ENCODE peak calls at places on chromosome 16, in eight cellular contexts. Q is right lobe of liver; N is mesendoderm; J is IMR-90; B is OCI-LY7; M is CD4-positive, alpha-beta memory T cell; O is fibroblast of lung; S is H9. A is an unnamed sample.
A peak's percentile ranks its signal among the peaks of the same experiment; 100 is the strongest.

GRCh38 chr16:86491643-86492030 is 18.7 kb upstream of the FOXF1 start:
- DNase-seq in M (no peak), B (no peak), O (no peak), Q (no peak), S (no peak), J (no peak), N (no peak), A (no peak)

GRCh38 chr16:23496826-23497542 is 13.3 kb downstream of the GGA2 start:
- DNase-seq in J (peak; percentile 21), M (no peak), Q (peak; percentile 50), B (no peak), O (no peak), N (no peak), S (no peak), A (no peak)

GRCh38 chr16:9072806-9073341 is 18.6 kb upstream of the HAPSTR1 start:
- DNase-seq in B (peak; percentile 71), N (peak; percentile 35), S (no peak), M (no peak), Q (no peak), O (peak; percentile 95), J (peak; percentile 96), A (no peak)

GRCh38 chr16:56910654-56911539 is 21.0 kb upstream of the HERPUD1 start:
- DNase-seq in N (peak; percentile 57), S (no peak), J (peak; percentile 93), O (peak; percentile 97), Q (no peak), M (no peak), B (peak; percentile 63), A (no peak)

GRCh38 chr16:88519240-88519639 is 51.0 kb upstream of the ZC3H18 start:
- DNase-seq in O (no peak), S (no peak), B (no peak), Q (no peak), M (no peak), N (no peak), J (no peak), A (no peak)

GRCh38 chr16:4298761-4299522 is 16.9 kb upstream of the GLIS2 start:
- DNase-seq in N (peak; percentile 97), J (peak; percentile 94), O (peak; percentile 97), M (no peak), S (peak; percentile 90), B (no peak), Q (no peak), A (no peak)

GRCh38 chr16:89410794-89411309 is 79.5 kb downstream of the ANKRD11 start:
- DNase-seq in N (no peak), M (peak; percentile 28), S (no peak), J (peak; percentile 86), Q (peak; percentile 93), B (no peak), O (peak; percentile 89), A (no peak)

GRCh38 chr16:4034963-4035362 is 81.3 kb downstream of the ADCY9 start:
- DNase-seq in S (no peak), N (no peak), B (no peak), J (no peak), O (no peak), Q (no peak), M (no peak), A (no peak)

GRCh38 chr16:76669288-76669687 is 392.1 kb downstream of the CNTNAP4 start:
- DNase-seq in J (no peak), N (no peak), Q (no peak), O (no peak), B (no peak), S (no peak), M (no peak), A (no peak)

GRCh38 chr16:31404353-31405064 is 11.4 kb downstream of the ITGAD start:
- DNase-seq in O (peak; percentile 4), N (no peak), Q (no peak), J (no peak), B (no peak), S (no peak), M (no peak), A (no peak)

GRCh38 chr16:51243836-51244483 is 92.9 kb upstream of the SALL1 start:
- DNase-seq in S (no peak), B (no peak), N (peak; percentile 32), M (no peak), J (peak; percentile 16), O (peak; percentile 56), Q (peak; percentile 61), A (no peak)

GRCh38 chr16:57748596-57748995 is 13.0 kb downstream of the KATNB1 start:
- DNase-seq in O (no peak), Q (no peak), S (peak; percentile 18), B (no peak), M (no peak), J (no peak), N (no peak), A (no peak)

GRCh38 chr16:83802135-83802534 is 5.6 kb upstream of the HSBP1 start:
- DNase-seq in B (no peak), Q (no peak), J (peak; percentile 81), O (peak; percentile 67), N (peak; percentile 84), S (no peak), M (peak; percentile 32), A (no peak)

GRCh38 chr16:7513429-7513828 is 180.8 kb downstream of the RBFOX1 start:
- DNase-seq in M (no peak), B (peak; percentile 25), N (peak; percentile 68), Q (no peak), J (no peak), S (peak; percentile 42), O (no peak), A (no peak)

GRCh38 chr16:252366-253337 is 18.0 kb downstream of the FAM234A start:
- DNase-seq in B (no peak), S (no peak), O (no peak), M (peak; percentile 32), N (no peak), Q (no peak), J (no peak), A (no peak)

GRCh38 chr16:17801024-17801423 is 330.3 kb upstream of the XYLT1 start:
- DNase-seq in B (no peak), N (no peak), J (peak; percentile 37), O (peak; percentile 82), S (no peak), Q (no peak), M (no peak), A (no peak)

GRCh38 chr16:9008335-9009260 is 44.9 kb upstream of the USP7 start:
- DNase-seq in N (peak; percentile 86), J (peak; percentile 56), O (peak; percentile 57), S (peak; percentile 89), Q (peak; percentile 80), M (peak; percentile 51), B (peak; percentile 68), A (peak; percentile 69)

GRCh38 chr16:47045023-47045422 is 71.5 kb upstream of the DNAJA2 start:
- DNase-seq in S (no peak), J (no peak), N (no peak), M (no peak), Q (no peak), O (peak; percentile 33), B (no peak), A (no peak)

GRCh38 chr16:74725641-74726040 is 25.0 kb upstream of the MLKL start:
- DNase-seq in J (no peak), O (no peak), Q (no peak), B (no peak), N (no peak), M (no peak), S (no peak), A (no peak)

GRCh38 chr16:74320707-74321106 is 24.1 kb downstream of the PSMD7 start:
- DNase-seq in O (no peak), S (no peak), Q (no peak), M (no peak), N (no peak), J (no peak), B (no peak), A (no peak)

GRCh38 chr16:74501484-74502479 is 80.5 kb upstream of the CLEC18B start:
- DNase-seq in J (no peak), B (no peak), Q (no peak), O (peak; percentile 31), N (no peak), S (no peak), M (no peak), A (no peak)

GRCh38 chr16:47129755-47130435 is 13.8 kb downstream of the NETO2 start:
- DNase-seq in M (no peak), O (no peak), J (no peak), Q (no peak), N (peak; percentile 24), S (no peak), B (no peak), A (no peak)

GRCh38 chr16:56617212-56618085 is 8.1 kb upstream of the MT1E start:
- DNase-seq in O (peak; percentile 73), N (no peak), Q (peak; percentile 95), S (peak; percentile 76), J (peak; percentile 57), M (peak; percentile 46), B (no peak), A (no peak)

GRCh38 chr16:51150159-51150893 is 744 bp downstream of the SALL1 start:
- DNase-seq in J (no peak), B (no peak), O (peak; percentile 33), M (no peak), N (no peak), Q (no peak), S (no peak), A (no peak)

GRCh38 chr16:23014592-23014991 is 134.7 kb downstream of the USP31 start:
- DNase-seq in M (no peak), B (no peak), J (peak; percentile 2), S (no peak), N (peak; percentile 7), O (no peak), Q (no peak), A (no peak)

GRCh38 chr16:1674751-1675664 is 3.1 kb upstream of the JPT2 start:
- DNase-seq in M (no peak), N (peak; percentile 55), O (peak; percentile 87), Q (no peak), J (peak; percentile 79), S (no peak), B (no peak), A (no peak)
- H3K27ac ChIP-seq in M (no peak overlapping the region), N (no peak overlapping the region), O (no peak overlapping the region), Q (no peak overlapping the region), J (peak overlapping the region; percentile 26), S (no peak overlapping the region), B (no peak overlapping the region), A (no peak overlapping the region)

DNA sequence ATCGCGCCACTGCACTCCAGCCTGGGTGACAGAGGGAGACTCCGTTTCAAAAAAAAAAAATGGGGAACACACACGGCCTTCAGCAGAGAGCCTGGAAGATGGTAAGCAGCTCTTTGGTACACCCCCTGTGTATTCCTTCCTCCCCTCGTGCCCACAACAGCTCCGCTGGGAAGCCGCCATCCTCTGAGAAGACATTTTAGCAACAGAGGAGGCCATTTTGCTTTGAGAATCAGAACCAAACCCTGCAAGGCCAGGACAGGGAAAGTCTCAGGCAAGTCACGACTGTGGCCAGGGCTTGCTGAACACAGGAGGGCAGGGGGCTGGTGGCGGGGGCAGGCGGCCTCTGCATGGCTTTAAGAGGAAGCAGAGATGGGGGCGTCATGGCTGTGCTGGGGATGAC is 45.7 kb downstream of the SOCS1 start:
- DNase-seq in B (no peak), N (no peak), J (no peak), M (no peak), O (no peak), S (no peak), Q (no peak), A (no peak)
- H3K4me1 ChIP-seq in B (peaks cover 7% of the 10 kb centered on the region), N (peaks cover 2% of the 10 kb centered on the region), J (peaks cover 7% of the 10 kb centered on the region), M (peaks cover 13% of the 10 kb centered on the region), O (peaks cover 5% of the 10 kb centered on the region), S (no peaks in the 10 kb centered on the region), Q (peaks cover 17% of the 10 kb centered on the region), A (no peaks in the 10 kb centered on the region)

GRCh38 chr16:27109666-27110523 is 43.2 kb downstream of the C16orf82 start:
- DNase-seq in O (peak; percentile 49), N (peak; percentile 83), M (peak; percentile 69), B (peak; percentile 75), Q (peak; percentile 66), J (peak; percentile 47), S (peak; percentile 90), A (peak; percentile 64)
- H3K27ac ChIP-seq in O (no peak overlapping the region), N (no peak overlapping the region), M (no peak overlapping the region), B (no peak overlapping the region), Q (no peak overlapping the region), J (peak overlapping the region; percentile 17), S (no peak overlapping the region), A (no peak overlapping the region)

GRCh38 chr16:53891409-53892139 is 187.6 kb downstream of the FTO start:
- DNase-seq in N (no peak), B (no peak), O (no peak), Q (no peak), J (no peak), M (no peak), S (no peak), A (no peak)
- H3K4me1 ChIP-seq in N (peaks cover 3% of the 10 kb centered on the region), B (no peaks in the 10 kb centered on the region), O (peaks cover 5% of the 10 kb centered on the region), Q (no peaks in the 10 kb centered on the region), J (peaks cover 4% of the 10 kb centered on the region), M (no peaks in the 10 kb centered on the region), S (no peaks in the 10 kb centered on the region), A (no peaks in the 10 kb centered on the region)